ENCODE peak calls at places on chromosomes 4 and X, in six cellular contexts. L, G, B, E, K and R are unnamed samples.
A peak's percentile ranks its signal among the peaks of the same experiment; 100 is the strongest.

GRCh38 chr4:180197471-180197870 is 2045.7 kb upstream of the TENM3 start:
- DNase-seq in K (no peak), B (no peak), L (no peak), G (no peak), E (no peak), R (no peak)

GRCh38 chr4:55030606-55031005 is 94.8 kb downstream of the KDR start:
- DNase-seq in E (no peak), K (no peak), G (no peak), B (no peak), L (no peak), R (no peak)

GRCh38 chr4:82360298-82361177 is 13.3 kb downstream of the HNRNPD start:
- DNase-seq in B (peak; percentile 49), K (no peak), G (peak; percentile 49), E (no peak), L (no peak), R (no peak)

GRCh38 chr4:31068257-31069075 is 348.3 kb downstream of the PCDH7 start:
- DNase-seq in E (no peak), G (no peak), K (no peak), B (no peak), L (no peak), R (no peak)

GRCh38 chr4:145034727-145035211 is 63.2 kb downstream of the ANAPC10 start:
- DNase-seq in L (no peak), K (peak; percentile 88), B (peak; percentile 74), G (peak; percentile 70), E (no peak), R (no peak)

GRCh38 chr4:1463088-1463926 is 57.1 kb upstream of the NKX1-1 start:
- DNase-seq in B (no peak), K (peak; percentile 12), E (peak; percentile 39), G (peak; percentile 68), L (peak; percentile 29), R (peak; percentile 81)

GRCh38 chr4:38930696-38931095 is 63.1 kb downstream of the FAM114A1 start:
- DNase-seq in L (no peak), K (no peak), B (no peak), E (no peak), G (no peak), R (no peak)

GRCh38 chr4:69321153-69321729 is 41.0 kb downstream of the UGT2B28 start:
- DNase-seq in L (no peak), E (no peak), B (peak; percentile 34), K (no peak), G (no peak), R (peak; percentile 50)

GRCh38 chrX:69504626-69505612 is 793 bp downstream of the NALF2 start:
- DNase-seq in K (no peak), L (no peak), G (no peak), B (no peak), E (no peak), R (no peak)

GRCh38 chrX:19751068-19751467 is 136.3 kb downstream of the SH3KBP1 start:
- DNase-seq in G (peak; percentile 10), E (no peak), B (peak; percentile 24), K (no peak), L (no peak), R (no peak)

GRCh38 chr4:10063544-10064300 is 42.4 kb upstream of the SLC2A9 start:
- DNase-seq in G (peak; percentile 95), L (no peak), B (peak; percentile 80), E (peak; percentile 50), K (peak; percentile 73), R (no peak)

GRCh38 chrX:23756165-23756564 is 13.1 kb upstream of the ACOT9 start:
- DNase-seq in B (peak; percentile 79), G (peak; percentile 64), E (no peak), L (peak; percentile 76), K (peak; percentile 53), R (no peak)

GRCh38 chr4:183960021-183960420 is 54.9 kb downstream of the STOX2 start:
- DNase-seq in K (peak; percentile 56), B (peak; percentile 3), G (peak; percentile 64), E (no peak), L (peak; percentile 64), R (no peak)

GRCh38 chrX:43631841-43632240 is 24.3 kb upstream of the MAOA start:
- DNase-seq in E (no peak), L (no peak), G (no peak), B (no peak), K (peak; percentile 20), R (no peak)

GRCh38 chrX:155108427-155108826 is 37.1 kb downstream of the BRCC3 start:
- DNase-seq in E (no peak), K (no peak), L (no peak), G (no peak), B (no peak), R (no peak)

GRCh38 chr4:85829276-85830051 is 354.5 kb downstream of the ARHGAP24 start:
- DNase-seq in B (peak; percentile 60), E (no peak), L (no peak), G (peak; percentile 47), K (no peak), R (no peak)

DNA sequence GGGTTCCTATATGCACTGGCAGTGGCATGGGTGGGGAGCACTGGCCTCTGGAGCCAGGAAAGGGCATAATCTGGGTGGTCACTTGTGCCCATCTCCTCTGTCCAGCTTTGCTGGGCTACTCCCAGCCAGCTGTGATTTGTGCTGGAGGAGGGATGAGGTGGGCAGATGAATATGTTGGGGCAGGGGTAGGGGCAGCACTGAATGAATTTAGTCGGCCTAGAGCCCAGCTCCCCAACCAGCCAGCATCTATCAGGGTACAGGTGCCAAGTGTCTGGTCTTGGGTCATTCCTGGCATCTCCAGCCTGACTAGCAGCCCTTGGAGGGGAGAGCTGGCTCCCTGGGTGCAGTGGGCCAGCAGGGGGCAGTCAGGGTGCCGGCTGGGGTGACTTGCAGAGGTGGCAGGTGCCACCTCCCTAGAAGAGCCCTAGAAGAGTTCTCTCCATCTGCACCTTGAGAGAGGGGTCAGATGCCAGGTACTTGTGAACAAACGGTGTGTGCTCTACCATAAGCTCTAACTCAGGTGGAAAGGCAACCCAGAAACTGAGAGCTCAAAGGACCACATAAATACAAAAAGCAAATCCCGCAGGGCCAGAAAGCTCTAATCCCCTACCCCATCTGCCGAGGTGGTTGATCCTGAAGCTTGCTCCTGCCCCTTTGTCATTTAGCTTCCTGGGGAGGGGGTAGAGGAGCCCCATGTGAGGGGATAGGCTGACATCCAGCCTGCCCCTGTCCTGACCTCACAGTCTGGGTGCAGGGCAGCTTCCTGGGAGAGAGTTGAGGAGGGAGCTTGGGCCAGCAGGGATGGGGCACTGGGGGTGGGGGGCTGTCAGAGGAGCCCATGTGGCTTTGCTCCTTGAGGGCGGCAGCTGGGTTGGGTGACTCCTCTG is 2.2 kb downstream of the SORCS2 start:
- DNase-seq in L (no peak), G (peak; percentile 17), B (no peak), K (no peak), E (no peak), R (no peak)
- TF ChIP-seq CTCF in L (peak; percentile 56), G (peak; percentile 45), B (no peak), K (peak; percentile 81), E (no peak), R (peak; percentile 75)

GRCh38 chrX:150148749-150149672 is 210.7 kb upstream of the EOLA2 start:
- DNase-seq in G (peak; percentile 8), E (no peak), B (peak; percentile 8), K (no peak), L (no peak), R (no peak)

GRCh38 chrX:150150081-150150779 is 211.9 kb upstream of the EOLA2 start:
- DNase-seq in K (no peak), G (no peak), B (no peak), E (no peak), L (no peak), R (no peak)

GRCh38 chrX:150143721-150144440 is 205.6 kb upstream of the EOLA2 start:
- DNase-seq in L (no peak), K (no peak), E (no peak), G (no peak), B (no peak), R (no peak)

GRCh38 chrX:150150780-150151125 is 212.4 kb upstream of the MAMLD1 start:
- DNase-seq in B (no peak), E (no peak), G (no peak), L (no peak), K (no peak), R (no peak)

DNA sequence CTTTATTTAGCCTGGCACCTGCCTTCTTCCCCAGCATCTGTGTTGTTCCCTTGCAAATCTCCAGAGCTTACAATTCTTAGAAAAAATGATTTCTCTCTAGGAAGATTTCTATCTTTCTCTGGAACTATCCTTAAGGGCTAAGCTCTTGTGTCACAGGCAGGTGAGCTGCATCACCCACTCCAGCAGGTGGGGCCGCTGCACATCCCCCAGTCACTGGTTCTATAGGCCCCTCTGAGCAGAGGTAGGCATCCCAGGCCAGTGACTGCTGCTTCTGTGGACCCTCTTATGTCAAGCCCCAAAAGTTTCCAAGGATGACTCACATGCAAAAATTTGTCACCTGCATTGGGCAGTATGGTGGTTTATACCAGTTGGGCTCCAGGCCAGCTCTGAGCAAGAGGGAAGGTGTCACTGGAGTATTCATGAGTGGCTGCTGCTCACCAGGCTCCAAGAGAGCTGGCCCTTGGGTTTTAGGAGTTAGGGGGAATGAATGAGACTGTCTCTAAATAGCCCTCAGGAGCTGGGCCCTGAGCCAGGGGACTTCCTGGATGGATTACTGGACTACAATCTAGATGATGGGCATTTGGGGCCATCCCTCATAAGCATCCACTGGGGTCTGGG is 208.1 kb upstream of the EOLA2 start:
- DNase-seq in L (no peak), K (no peak), E (no peak), G (no peak), B (no peak), R (no peak)
- TF ChIP-seq CTCF in L (no peak), K (no peak), E (no peak), G (no peak), B (no peak), R (no peak)

GRCh38 chr4:137980641-137981040 is 261.5 kb downstream of the SLC7A11 start:
- DNase-seq in G (no peak), E (no peak), B (no peak), L (no peak), K (no peak), R (no peak)

DNA sequence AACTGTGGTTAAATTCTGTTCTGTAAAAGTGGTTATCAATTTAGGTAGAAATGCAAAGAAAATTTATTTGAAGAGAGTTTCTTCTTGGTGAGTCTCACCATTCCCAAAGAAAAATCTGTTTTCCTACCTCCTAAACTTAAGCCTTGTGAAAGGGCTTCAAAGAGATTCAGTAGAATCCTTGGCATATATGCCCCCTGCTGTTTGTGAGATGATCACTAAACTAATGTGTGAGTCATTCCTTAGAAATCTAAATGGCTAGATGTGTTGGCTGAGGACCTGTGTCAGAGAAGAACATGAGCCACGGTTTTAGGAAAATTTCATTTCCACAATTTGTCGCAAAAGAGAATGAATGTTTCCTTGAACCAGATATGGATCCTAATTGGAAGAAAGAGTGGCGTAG is 260.9 kb downstream of the SLC7A11 start:
- DNase-seq in G (peak; percentile 49), E (no peak), B (peak; percentile 70), K (peak; percentile 40), L (no peak), R (no peak)
- TF ChIP-seq CTCF in G (peak; percentile 24), E (no peak), B (peak; percentile 20), K (peak; percentile 22), L (no peak), R (peak; percentile 42)

DNA sequence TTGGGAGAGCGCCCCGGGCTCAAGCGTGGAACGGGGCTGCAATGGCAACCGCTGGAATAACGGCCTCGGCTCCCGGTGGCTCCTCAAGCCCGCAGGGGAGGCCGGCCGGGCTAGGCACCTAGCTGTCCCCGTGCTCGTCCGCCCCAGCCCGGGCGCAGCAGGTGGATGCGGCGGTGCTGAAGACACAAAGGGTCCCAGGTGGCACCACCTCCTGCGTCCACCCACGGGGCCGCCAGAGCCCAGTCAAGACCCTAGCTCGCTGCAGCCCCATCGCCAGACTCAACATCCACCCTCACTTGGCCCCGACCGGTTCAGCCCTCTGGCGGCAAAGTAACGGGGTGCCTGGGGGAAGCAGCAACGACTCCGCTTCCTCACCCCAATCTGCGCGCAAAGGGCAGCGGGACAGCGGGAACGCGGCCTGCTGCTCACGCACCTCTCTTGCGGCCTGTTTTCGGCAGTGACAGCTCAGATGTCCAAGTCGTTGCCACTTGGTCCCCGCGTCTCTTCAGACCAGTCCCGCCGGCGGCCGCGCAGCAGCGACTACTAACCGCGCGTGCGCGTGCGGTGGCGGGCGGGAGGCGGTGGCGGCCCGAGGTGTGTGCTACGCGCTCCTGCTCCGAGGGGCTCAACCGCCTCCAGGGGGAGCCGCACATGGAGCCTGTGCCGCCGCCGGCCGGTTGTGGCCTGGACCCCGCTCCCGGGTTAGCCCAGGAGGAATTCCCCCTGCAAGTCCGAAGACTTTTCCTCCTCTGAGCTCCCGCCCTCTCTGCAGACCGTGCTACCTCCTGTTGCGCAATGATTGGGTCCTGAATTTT is at the start of gene CLGN:
- DNase-seq in E (peak; percentile 69), B (peak; percentile 65), L (peak; percentile 89), K (peak; percentile 22), G (peak; percentile 41), R (peak; percentile 89)
- TF ChIP-seq CTCF in E (no peak), B (peak; percentile 26), L (peak; percentile 62), K (peak; percentile 53), G (peak; percentile 8), R (peak; percentile 77)